ENCODE peak calls at places on chromosomes 12 and 14, in five cellular contexts. O is caudate nucleus; L is cardiac fibroblast; P is naive thymus-derived CD8-positive, alpha-beta T cell; Z is astrocyte of the spinal cord. N is an unnamed sample.

GRCh38 chr14:91817566-91818325 is 49.6 kb downstream of the TC2N start:
- DNase-seq in O (no peak), L (no peak), P (no peak), Z (no peak), N (no peak)

GRCh38 chr14:104119700-104120251 is 18.6 kb upstream of the KIF26A start:
- DNase-seq in O (no peak), L (no peak), P (no peak), Z (no peak), N (no peak)

GRCh38 chr12:116582610-116583009 is 23.4 kb downstream of the MAP1LC3B2 start:
- DNase-seq in O (no peak), L (peak; percentile 66), P (no peak), Z (peak; percentile 26), N (no peak)

GRCh38 chr14:96060161-96060933 is 21.2 kb downstream of the C14orf132 start:
- DNase-seq in O (no peak), L (no peak), P (no peak), Z (no peak), N (no peak)

GRCh38 chr14:101020971-101021370 is 117.4 kb upstream of the RTL1 start:
- DNase-seq in O (no peak), L (no peak), P (no peak), Z (no peak), N (no peak)

GRCh38 chr12:46439793-46440511 is 67.4 kb upstream of the SLC38A2 start:
- DNase-seq in O (no peak), L (peak; percentile 57), P (no peak), Z (no peak), N (no peak)

GRCh38 chr12:126051611-126052107 is 986.4 kb downstream of the AACS start:
- DNase-seq in O (no peak), L (peak; percentile 88), P (no peak), Z (peak; percentile 80), N (no peak)

GRCh38 chr12:55043542-55043941 is 23.8 kb downstream of the NEUROD4 start:
- DNase-seq in O (no peak), L (no peak), P (no peak), Z (no peak), N (no peak)

GRCh38 chr14:71321556-71322315 is 414.5 kb downstream of the PCNX1 start:
- DNase-seq in O (no peak), L (peak; percentile 87), P (no peak), Z (peak; percentile 69), N (no peak)

GRCh38 chr14:73728106-73729014 is 14.2 kb upstream of the PNMA1 start:
- DNase-seq in O (no peak), L (peak; percentile 86), P (peak; percentile 66), Z (peak; percentile 67), N (peak; percentile 84)

GRCh38 chr14:68592948-68593347 is 199.9 kb downstream of the ZFP36L1 start:
- DNase-seq in O (no peak), L (no peak), P (no peak), Z (no peak), N (no peak)

GRCh38 chr12:88994537-88994936 is 357.8 kb downstream of the DUSP6 start:
- DNase-seq in O (no peak), L (peak; percentile 13), P (no peak), Z (no peak), N (no peak)

GRCh38 chr14:28635387-28635786 is 131.2 kb upstream of the FOXG1 start:
- DNase-seq in O (no peak), L (peak; percentile 65), P (no peak), Z (peak; percentile 72), N (peak; percentile 4)

GRCh38 chr12:49287876-49288275 is 7.1 kb upstream of the PRPH start:
- DNase-seq in O (no peak), L (no peak), P (no peak), Z (no peak), N (no peak)

GRCh38 chr12:82207556-82207955 is 150.6 kb downstream of the CCDC59 start:
- DNase-seq in O (no peak), L (no peak), P (no peak), Z (no peak), N (no peak)

GRCh38 chr14:91388551-91388975 is 29.1 kb downstream of the CCDC88C start:
- DNase-seq in O (no peak), L (no peak), P (peak; percentile 37), Z (peak; percentile 18), N (no peak)

GRCh38 chr12:2653461-2653965 is 141.3 kb upstream of the FKBP4 start:
- DNase-seq in O (no peak), L (no peak), P (no peak), Z (no peak), N (no peak)

GRCh38 chr12:31339831-31340622 is 14.1 kb upstream of the SINHCAF start:
- DNase-seq in O (no peak), L (no peak), P (no peak), Z (no peak), N (no peak)

GRCh38 chr12:50690923-50691322 is 73.0 kb upstream of the ATF1 start:
- DNase-seq in O (no peak), L (peak; percentile 38), P (no peak), Z (peak; percentile 7), N (no peak)

GRCh38 chr12:9634177-9634803 is 26.6 kb upstream of the KLRB1 start:
- DNase-seq in O (no peak), L (peak; percentile 73), P (peak; percentile 62), Z (peak; percentile 63), N (peak; percentile 76)

GRCh38 chr14:75334191-75335051 is 55.8 kb downstream of the FOS start:
- DNase-seq in O (no peak), L (peak; percentile 3), P (peak; percentile 43), Z (no peak), N (no peak)

GRCh38 chr12:92470608-92471021 is 232.2 kb upstream of the PLEKHG7 start:
- DNase-seq in O (no peak), L (no peak), P (no peak), Z (no peak), N (no peak)

GRCh38 chr12:67742461-67742860 is 93.9 kb downstream of the DYRK2 start:
- DNase-seq in O (no peak), L (no peak), P (no peak), Z (no peak), N (no peak)

GRCh38 chr12:113889076-113889475 is 77.0 kb downstream of the RBM19 start:
- DNase-seq in O (no peak), L (peak; percentile 5), P (no peak), Z (peak; percentile 28), N (no peak)

GRCh38 chr12:127083028-127083949 is 1183.7 kb upstream of the TMEM132C start:
- DNase-seq in O (no peak), L (peak; percentile 87), P (no peak), Z (peak; percentile 88), N (peak; percentile 57)

GRCh38 chr14:100158566-100159106 is 809 bp downstream of the DEGS2 start:
- DNase-seq in O (no peak), L (no peak), P (no peak), Z (no peak), N (no peak)

GRCh38 chr12:54352022-54352531 is 12.2 kb downstream of the GPR84 start:
- DNase-seq in O (peak; percentile 61), L (no peak), P (peak; percentile 12), Z (peak; percentile 93), N (peak; percentile 32)

N was measured in DND-41.